ENCODE peak calls at places on chromosomes 13 and 19, in nine cellular contexts. U, G, E, R, I, S, K, T and O are unnamed samples. For H3K4me1, the result is how much of the 10 kb centered on the place peaks cover.

GRCh38 chr13:34657716-34658115 is 284.4 kb upstream of the NBEA start:
- DNase-seq in U (no peak), G (no peak), E (no peak), R (no peak), I (no peak), S (no peak), K (no peak), T (no peak), O (no peak)

GRCh38 chr19:2040647-2041435 is 10.2 kb downstream of the MKNK2 start:
- DNase-seq in U (no peak), G (no peak), E (peak), R (no peak), I (no peak), S (no peak), K (no peak), T (no peak), O (no peak)

GRCh38 chr13:40057228-40057627 is 401.8 kb downstream of the COG6 start:
- DNase-seq in U (no peak), G (no peak), E (no peak), R (no peak), I (no peak), S (no peak), K (no peak), T (no peak), O (no peak)

GRCh38 chr13:102399791-102400618 is 1.8 kb downstream of the FGF14 start:
- DNase-seq in U (no peak), G (peak), E (peak), R (no peak), I (no peak), S (no peak), K (no peak), T (no peak), O (no peak)

GRCh38 chr13:26590951-26591350 is 33.5 kb downstream of the WASF3 start:
- DNase-seq in U (no peak), G (no peak), E (no peak), R (no peak), I (no peak), S (no peak), K (no peak), T (no peak), O (no peak)

GRCh38 chr13:66534561-66534960 is 695.6 kb downstream of the PCDH9 start:
- DNase-seq in U (no peak), G (no peak), E (no peak), R (no peak), I (no peak), S (no peak), K (no peak), T (no peak), O (no peak)

GRCh38 chr13:25080773-25081172 is 15.2 kb upstream of the PABPC3 start:
- DNase-seq in U (no peak), G (no peak), E (no peak), R (no peak), I (no peak), S (no peak), K (no peak), T (no peak), O (no peak)

GRCh38 chr13:34430294-34430693 is 511.8 kb upstream of the NBEA start:
- DNase-seq in U (no peak), G (no peak), E (no peak), R (no peak), I (no peak), S (no peak), K (no peak), T (no peak), O (no peak)

GRCh38 chr13:27556109-27556508 is 64.2 kb downstream of the LNX2 start:
- DNase-seq in U (no peak), G (no peak), E (no peak), R (no peak), I (peak), S (no peak), K (peak), T (no peak), O (no peak)

GRCh38 chr19:19444694-19445155 is 39.2 kb downstream of the GATAD2A start:
- DNase-seq in U (no peak), G (no peak), E (no peak), R (no peak), I (no peak), S (no peak), K (no peak), T (no peak), O (no peak)

GRCh38 chr13:114112231-114112825 is 20.1 kb downstream of the RASA3 start:
- DNase-seq in U (no peak), G (no peak), E (no peak), R (no peak), I (peak), S (no peak), K (no peak), T (no peak), O (no peak)

GRCh38 chr13:22403144-22403543 is 732.3 kb downstream of the FGF9 start:
- DNase-seq in U (no peak), G (no peak), E (no peak), R (no peak), I (no peak), S (no peak), K (no peak), T (no peak), O (no peak)

GRCh38 chr13:37187110-37187509 is 81.6 kb upstream of the CSNK1A1L start:
- DNase-seq in U (no peak), G (no peak), E (no peak), R (no peak), I (no peak), S (no peak), K (no peak), T (no peak), O (no peak)

GRCh38 chr19:34393629-34394028 is 10.6 kb upstream of the PDCD2L start:
- DNase-seq in U (no peak), G (no peak), E (no peak), R (no peak), I (no peak), S (no peak), K (no peak), T (no peak), O (no peak)

GRCh38 chr19:47407417-47407774 is 11.9 kb downstream of the MEIS3 start:
- DNase-seq in U (no peak), G (no peak), E (no peak), R (no peak), I (no peak), S (no peak), K (no peak), T (no peak), O (no peak)

GRCh38 chr13:20160346-20161274 is at the start of gene GJA3:
- DNase-seq in U (peak), G (peak), E (peak), R (no peak), I (no peak), S (no peak), K (no peak), T (no peak), O (no peak)

GRCh38 chr13:50358221-50358620 is 343.0 kb downstream of the KCNRG start:
- DNase-seq in U (no peak), G (no peak), E (no peak), R (no peak), I (no peak), S (no peak), K (no peak), T (no peak), O (no peak)

GRCh38 chr13:99258210-99258860 is at the start of gene GPR18:
- DNase-seq in U (no peak), G (no peak), E (no peak), R (no peak), I (no peak), S (no peak), K (no peak), T (no peak), O (peak)

GRCh38 chr19:55437410-55437809 is 5.7 kb downstream of the SHISA7 start:
- DNase-seq in U (peak), G (no peak), E (peak), R (peak), I (no peak), S (no peak), K (no peak), T (no peak), O (peak)

GRCh38 chr19:14135985-14136508 is 342 bp downstream of the ASF1B start:
- DNase-seq in U (no peak), G (no peak), E (no peak), R (no peak), I (no peak), S (no peak), K (no peak), T (no peak), O (no peak)

GRCh38 chr13:98187155-98187726 is 10.2 kb upstream of the RNF113B start:
- DNase-seq in U (no peak), G (no peak), E (no peak), R (no peak), I (no peak), S (no peak), K (no peak), T (no peak), O (no peak)

GRCh38 chr19:47057328-47057727 is 8.9 kb upstream of the TMEM160 start:
- DNase-seq in U (no peak), G (no peak), E (peak), R (no peak), I (no peak), S (no peak), K (no peak), T (no peak), O (no peak)

GRCh38 chr19:6608950-6609349 is 18.0 kb upstream of the CD70 start:
- DNase-seq in U (no peak), G (no peak), E (no peak), R (no peak), I (no peak), S (no peak), K (no peak), T (no peak), O (no peak)

GRCh38 chr13:45219123-45219891 is 18.5 kb upstream of the KCTD4 start:
- DNase-seq in U (no peak), G (no peak), E (no peak), R (no peak), I (no peak), S (no peak), K (no peak), T (no peak), O (no peak)

GRCh38 chr13:32259116-32259515 is 56.0 kb downstream of the ZAR1L start:
- DNase-seq in U (no peak), G (no peak), E (no peak), R (no peak), I (no peak), S (no peak), K (no peak), T (no peak), O (no peak)

GRCh38 chr19:54405628-54406027 is 9.6 kb upstream of the TTYH1 start:
- DNase-seq in U (no peak), G (no peak), E (no peak), R (no peak), I (no peak), S (no peak), K (no peak), T (no peak), O (no peak)

GRCh38 chr19:52669586-52669985 is 31.4 kb upstream of the ZNF83 start:
- DNase-seq in U (no peak), G (no peak), E (no peak), R (no peak), I (no peak), S (no peak), K (no peak), T (no peak), O (no peak)

GRCh38 chr13:31234729-31235128 is 35.0 kb downstream of the B3GLCT start:
- DNase-seq in U (no peak), G (no peak), E (no peak), R (no peak), I (no peak), S (no peak), K (no peak), T (peak), O (no peak)

DNA sequence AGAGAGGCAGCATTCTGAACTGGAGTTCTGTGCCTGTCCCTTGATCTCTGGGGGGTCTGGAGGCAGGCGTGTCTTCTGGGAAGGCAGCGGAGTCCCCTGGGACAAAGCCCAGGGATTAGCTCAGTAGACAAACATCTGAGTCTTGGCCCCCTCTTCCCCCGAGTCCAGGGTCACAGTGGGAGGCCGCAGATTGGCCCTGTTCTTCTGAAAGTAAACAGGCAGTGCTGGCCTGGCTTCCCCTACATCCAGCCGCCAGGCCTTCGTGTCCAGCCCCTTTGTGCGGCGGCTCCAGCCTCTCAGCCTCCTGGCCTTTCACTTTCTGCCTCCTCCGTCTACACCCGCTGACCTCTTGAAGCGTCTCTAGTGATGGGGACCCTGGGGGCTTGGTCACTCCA is 989 bp downstream of the NFILZ start:
- DNase-seq in U (peak), G (no peak), E (peak), R (no peak), I (peak), S (no peak), K (no peak), T (no peak), O (no peak)
- H3K27ac ChIP-seq in U (peak), G (no peak), E (no peak), R (no peak), I (peak), S (peak), K (peak), T (no peak), O (no peak)

DNA sequence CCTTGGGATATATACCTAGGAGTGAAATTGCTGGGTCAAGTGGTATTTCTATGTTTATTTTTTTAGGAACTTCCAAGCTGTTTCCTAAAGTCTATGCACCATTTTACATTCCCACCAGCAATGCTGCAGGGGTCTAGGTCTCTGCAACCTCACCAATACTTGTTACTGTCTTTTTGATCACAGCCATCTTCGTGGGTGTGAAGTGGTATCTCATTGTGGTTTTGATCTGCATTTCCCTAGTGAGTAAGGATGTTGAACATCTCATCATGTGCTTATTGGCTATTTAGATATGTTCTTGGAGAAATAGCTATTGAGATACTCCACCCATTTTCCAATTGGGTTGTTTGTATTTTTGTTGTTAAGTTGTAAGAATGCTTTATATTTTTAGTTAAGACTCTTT is 2.7 kb downstream of the OR10H2 start:
- DNase-seq in U (no peak), G (no peak), E (no peak), R (no peak), I (no peak), S (no peak), K (no peak), T (no peak), O (no peak)
- H3K4me3 ChIP-seq in U (no peak), G (no peak), E (no peak), R (no peak), I (no peak), S (no peak), K (no peak), T (no peak), O (no peak)

DNA sequence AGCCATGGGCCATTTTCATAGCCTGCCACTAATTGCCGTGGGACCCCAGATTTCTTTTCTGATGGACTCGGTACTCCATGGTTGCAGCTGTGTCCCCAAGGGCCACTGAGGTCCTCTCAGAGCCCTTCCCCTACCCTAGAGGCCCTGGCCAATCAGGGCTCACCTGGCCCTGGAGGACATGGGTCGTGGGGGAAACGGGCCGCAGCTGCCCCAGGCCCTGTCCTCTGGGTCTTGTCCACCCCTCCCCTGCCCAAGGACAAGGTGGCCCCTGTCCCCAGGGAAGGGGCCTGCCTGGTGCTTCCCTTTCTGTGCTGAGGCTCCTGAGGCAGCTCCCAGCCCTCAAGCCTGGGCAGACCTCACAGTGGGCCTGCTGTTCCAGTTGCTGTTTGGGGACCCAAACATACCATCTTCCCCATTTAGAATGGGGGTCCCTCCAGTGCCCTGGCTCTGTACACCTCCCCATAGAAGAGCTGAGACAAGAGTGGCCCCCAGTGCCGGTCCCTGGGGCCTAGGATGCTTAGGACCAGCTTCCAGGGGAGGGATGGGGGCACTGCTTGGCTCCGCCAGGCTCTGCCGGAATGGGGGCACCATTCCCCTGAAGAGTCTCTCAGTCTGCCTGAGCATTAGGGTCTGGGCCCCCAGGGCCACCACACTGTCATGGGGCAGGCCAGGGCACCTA is 3.2 kb downstream of the RAB11B start:
- DNase-seq in U (no peak), G (no peak), E (no peak), R (no peak), I (no peak), S (no peak), K (no peak), T (no peak), O (no peak)
- H3K4me1 ChIP-seq in U (under half), G (under half), E (half or more), R (under half), I (under half), S (half or more), K (half or more), T (under half), O (under half)

DNA sequence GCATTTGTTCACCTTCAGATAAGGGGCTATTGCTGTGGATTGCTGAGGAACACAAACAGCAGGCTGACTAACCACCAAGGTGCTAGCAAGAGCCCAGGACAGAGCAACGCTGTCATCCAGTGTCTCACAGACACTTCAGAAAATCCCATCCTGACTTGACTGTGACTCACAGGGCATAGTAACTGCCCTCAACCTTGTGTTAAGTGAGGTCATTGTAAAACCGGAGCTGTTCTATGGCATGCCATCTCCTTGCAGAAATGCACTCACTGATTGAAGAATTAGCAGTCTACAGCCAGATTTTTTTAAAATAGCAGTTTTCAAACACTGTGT is 51.1 kb downstream of the TNFRSF19 start:
- DNase-seq in U (no peak), G (no peak), E (no peak), R (no peak), I (no peak), S (no peak), K (no peak), T (no peak), O (no peak)
- H3K27ac ChIP-seq in U (no peak), G (no peak), E (peak), R (no peak), I (no peak), S (peak), K (no peak), T (no peak), O (no peak)